ENCODE peak calls at places on chromosomes 12 and 14, in eight cellular contexts. N, S, C, U, T, D, J and L are unnamed samples.

GRCh38 chr12:131054345-131055092 is 100.8 kb downstream of the ADGRD1 start:
- DNase-seq in N (peak), S (no peak), C (no peak), U (no peak), T (peak), D (no peak), J (peak), L (no peak)

GRCh38 chr12:67667276-67668073 is 18.9 kb downstream of the DYRK2 start:
- DNase-seq in N (no peak), S (no peak), C (peak), U (peak), T (no peak), D (no peak), J (peak), L (no peak)

GRCh38 chr12:39846971-39847661 is 227.5 kb upstream of the ABCD2 start:
- DNase-seq in N (no peak), S (no peak), C (no peak), U (no peak), T (no peak), D (no peak), J (no peak), L (no peak)

GRCh38 chr12:24822121-24822899 is 126.6 kb downstream of the BCAT1 start:
- DNase-seq in N (no peak), S (no peak), C (no peak), U (no peak), T (no peak), D (no peak), J (no peak), L (no peak)

GRCh38 chr12:108770269-108770829 is 39.0 kb upstream of the CORO1C start:
- DNase-seq in N (no peak), S (peak), C (no peak), U (no peak), T (no peak), D (no peak), J (no peak), L (no peak)

GRCh38 chr12:27995406-27995805 is 22.9 kb upstream of the PTHLH start:
- DNase-seq in N (no peak), S (no peak), C (no peak), U (no peak), T (no peak), D (no peak), J (no peak), L (no peak)

GRCh38 chr14:44316647-44317432 is 190.2 kb downstream of the FSCB start:
- DNase-seq in N (no peak), S (no peak), C (no peak), U (no peak), T (no peak), D (peak), J (no peak), L (no peak)

GRCh38 chr14:52545584-52546317 is 6.6 kb downstream of the TXNDC16 start:
- DNase-seq in N (no peak), S (no peak), C (no peak), U (no peak), T (no peak), D (no peak), J (no peak), L (no peak)

GRCh38 chr14:95700221-95700976 is 13.5 kb downstream of the TCL1A start:
- DNase-seq in N (no peak), S (no peak), C (no peak), U (no peak), T (no peak), D (no peak), J (no peak), L (no peak)

GRCh38 chr12:63420206-63420644 is 248.1 kb downstream of the DPY19L2 start:
- DNase-seq in N (no peak), S (no peak), C (no peak), U (no peak), T (no peak), D (peak), J (no peak), L (no peak)

GRCh38 chr12:43758247-43758727 is 303 bp downstream of the PUS7L start:
- DNase-seq in N (no peak), S (no peak), C (no peak), U (no peak), T (no peak), D (no peak), J (peak), L (no peak)

GRCh38 chr12:124654666-124655316 is 87.4 kb upstream of the NCOR2 start:
- DNase-seq in N (no peak), S (peak), C (peak), U (peak), T (no peak), D (no peak), J (peak), L (no peak)

GRCh38 chr12:4962539-4963486 is 53.1 kb downstream of the KCNA1 start:
- DNase-seq in N (no peak), S (no peak), C (no peak), U (no peak), T (no peak), D (no peak), J (no peak), L (no peak)

GRCh38 chr14:57009585-57010515 is 199.6 kb upstream of the OTX2 start:
- DNase-seq in N (no peak), S (no peak), C (no peak), U (no peak), T (no peak), D (no peak), J (no peak), L (no peak)

GRCh38 chr14:50109342-50109741 is 7.0 kb downstream of the VCPKMT start:
- DNase-seq in N (no peak), S (no peak), C (no peak), U (no peak), T (no peak), D (peak), J (no peak), L (no peak)

GRCh38 chr14:42222924-42223471 is 616.3 kb downstream of the LRFN5 start:
- DNase-seq in N (no peak), S (no peak), C (peak), U (no peak), T (no peak), D (peak), J (no peak), L (no peak)

GRCh38 chr14:68932686-68933085 is 46.4 kb downstream of the ACTN1 start:
- DNase-seq in N (no peak), S (no peak), C (no peak), U (no peak), T (no peak), D (no peak), J (no peak), L (no peak)

GRCh38 chr12:124740691-124741137 is 123.0 kb downstream of the SCARB1 start:
- DNase-seq in N (no peak), S (no peak), C (no peak), U (no peak), T (no peak), D (peak), J (peak), L (no peak)

GRCh38 chr12:9118161-9118560 is 2.4 kb upstream of the A2M start:
- DNase-seq in N (no peak), S (no peak), C (peak), U (no peak), T (no peak), D (no peak), J (no peak), L (no peak)

GRCh38 chr14:58332514-58332913 is 34.2 kb downstream of the ARID4A start:
- DNase-seq in N (no peak), S (no peak), C (no peak), U (no peak), T (no peak), D (no peak), J (no peak), L (no peak)

GRCh38 chr12:120698677-120699076 is 11.6 kb upstream of the UNC119B start:
- DNase-seq in N (no peak), S (no peak), C (no peak), U (no peak), T (no peak), D (no peak), J (no peak), L (no peak)

GRCh38 chr12:15209782-15210181 is 11.4 kb downstream of the RERG start:
- DNase-seq in N (no peak), S (no peak), C (no peak), U (no peak), T (no peak), D (peak), J (no peak), L (no peak)

GRCh38 chr12:60394680-60395079 is 798.9 kb downstream of the SLC16A7 start:
- DNase-seq in N (no peak), S (no peak), C (no peak), U (no peak), T (no peak), D (no peak), J (no peak), L (no peak)

GRCh38 chr12:106291342-106291741 is 11.2 kb upstream of the TCP11L2 start:
- DNase-seq in N (no peak), S (no peak), C (no peak), U (no peak), T (no peak), D (no peak), J (no peak), L (no peak)

GRCh38 chr14:97369901-97370300 is 572.7 kb downstream of the VRK1 start:
- DNase-seq in N (no peak), S (no peak), C (no peak), U (no peak), T (no peak), D (no peak), J (no peak), L (no peak)

GRCh38 chr12:62248873-62249272 is 11.3 kb upstream of the USP15 start:
- DNase-seq in N (no peak), S (no peak), C (no peak), U (no peak), T (no peak), D (no peak), J (no peak), L (no peak)

GRCh38 chr12:69880566-69880965 is 55.5 kb downstream of the MYRFL start:
- DNase-seq in N (no peak), S (no peak), C (no peak), U (no peak), T (no peak), D (peak), J (no peak), L (no peak)

GRCh38 chr12:1594045-1594294 is 411 bp downstream of the FBXL14 start:
- DNase-seq in N (no peak), S (no peak), C (no peak), U (no peak), T (no peak), D (peak), J (peak), L (no peak)

GRCh38 chr12:1595026-1595561 is 713 bp upstream of the FBXL14 start:
- DNase-seq in N (no peak), S (no peak), C (peak), U (no peak), T (no peak), D (no peak), J (peak), L (no peak)

GRCh38 chr12:1593232-1594044 is 943 bp downstream of the FBXL14 start:
- DNase-seq in N (no peak), S (peak), C (no peak), U (peak), T (peak), D (peak), J (peak), L (no peak)

GRCh38 chr12:1595690-1596347 is 1.4 kb upstream of the FBXL14 start:
- DNase-seq in N (no peak), S (no peak), C (no peak), U (no peak), T (no peak), D (no peak), J (no peak), L (no peak)

DNA sequence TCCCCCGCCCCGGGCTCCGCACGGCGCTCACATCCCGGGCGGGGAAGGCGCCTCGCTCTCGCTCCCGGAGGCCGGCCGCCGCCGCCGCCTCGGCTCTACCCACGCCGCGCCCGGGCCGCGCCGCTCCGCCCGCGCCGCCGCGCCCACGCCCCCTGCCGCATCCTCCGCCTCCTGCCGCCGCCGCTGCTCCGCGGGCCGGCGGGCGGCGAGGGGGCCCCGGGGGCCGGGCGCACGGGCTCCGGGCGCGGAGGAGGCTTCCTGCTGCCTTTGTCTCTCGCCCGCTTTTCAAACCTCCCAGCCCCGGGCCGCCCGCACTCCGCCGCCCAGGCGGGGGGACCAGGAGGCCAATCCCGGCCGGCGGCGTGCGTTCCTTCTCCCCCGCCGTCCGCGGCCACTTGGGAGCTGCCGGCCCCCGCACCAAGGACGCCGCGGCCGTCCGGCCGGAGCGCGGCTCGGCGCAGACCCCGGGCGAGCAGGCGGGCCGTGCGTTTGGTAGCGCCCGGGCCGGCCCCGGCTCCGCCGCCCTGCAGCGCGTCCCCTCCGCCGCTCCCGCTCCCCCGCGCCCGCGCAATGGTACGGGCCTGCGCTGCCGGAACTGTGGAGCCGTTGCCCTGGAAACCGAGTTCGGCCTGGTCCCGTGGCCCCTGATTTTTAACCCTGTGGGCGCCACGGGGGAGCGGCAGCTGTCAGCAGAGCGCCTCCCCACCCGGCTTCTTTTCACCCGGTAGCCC is at the start of gene FBXL14:
- DNase-seq in N (peak), S (peak), C (peak), U (peak), T (peak), D (peak), J (peak), L (peak)
- TF ChIP-seq POLR2A in N (no peak), S (peak), C (peak), U (peak), T (peak), D (peak), J (no peak), L (peak)

DNA sequence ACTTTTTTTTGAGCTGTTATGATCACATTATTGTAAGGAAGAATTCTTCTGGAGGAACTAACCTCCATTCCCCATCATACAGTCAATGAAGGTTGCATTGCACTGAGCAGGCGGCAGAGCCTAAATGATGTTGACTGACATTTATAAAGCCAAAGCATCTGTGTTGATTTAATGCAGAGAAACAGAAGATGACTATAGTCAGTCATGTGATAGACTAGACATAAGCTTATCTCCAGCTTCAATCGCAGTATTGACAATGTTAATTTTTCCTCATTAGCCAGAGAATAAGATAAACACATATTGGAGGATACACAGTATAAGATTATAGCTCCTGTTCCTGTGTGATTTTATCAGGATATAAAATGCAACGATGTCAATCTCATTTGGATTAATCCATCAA is 82.0 kb downstream of the PRICKLE1 start:
- DNase-seq in N (no peak), S (no peak), C (no peak), U (no peak), T (no peak), D (no peak), J (no peak), L (no peak)
- H3K27ac ChIP-seq in N (no peak), S (no peak), C (no peak), U (no peak), T (no peak), D (no peak), J (no peak), L (no peak)

DNA sequence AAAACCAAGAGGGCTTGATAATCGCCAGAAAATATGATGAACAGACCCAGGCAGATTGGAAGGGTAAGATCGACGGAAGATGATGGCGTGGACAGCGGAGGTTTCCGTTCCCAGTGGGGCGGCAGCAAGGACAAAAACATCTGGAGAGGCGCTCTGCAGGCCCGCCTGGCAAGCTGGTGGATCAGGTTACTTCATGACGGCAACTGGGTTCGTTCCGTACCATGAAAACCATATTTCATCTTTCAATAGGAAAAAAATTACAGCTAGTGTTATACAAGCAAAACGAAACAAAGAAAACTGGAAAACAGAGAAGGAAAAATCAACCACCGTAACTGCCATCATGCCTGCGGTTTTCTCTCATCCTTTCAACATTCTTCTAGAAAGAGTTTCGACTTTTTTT is 210.6 kb downstream of the FOXN3 start:
- DNase-seq in N (no peak), S (no peak), C (no peak), U (no peak), T (no peak), D (no peak), J (no peak), L (no peak)
- H3K4me3 ChIP-seq in N (no peak), S (no peak), C (no peak), U (no peak), T (no peak), D (no peak), J (no peak), L (no peak)

DNA sequence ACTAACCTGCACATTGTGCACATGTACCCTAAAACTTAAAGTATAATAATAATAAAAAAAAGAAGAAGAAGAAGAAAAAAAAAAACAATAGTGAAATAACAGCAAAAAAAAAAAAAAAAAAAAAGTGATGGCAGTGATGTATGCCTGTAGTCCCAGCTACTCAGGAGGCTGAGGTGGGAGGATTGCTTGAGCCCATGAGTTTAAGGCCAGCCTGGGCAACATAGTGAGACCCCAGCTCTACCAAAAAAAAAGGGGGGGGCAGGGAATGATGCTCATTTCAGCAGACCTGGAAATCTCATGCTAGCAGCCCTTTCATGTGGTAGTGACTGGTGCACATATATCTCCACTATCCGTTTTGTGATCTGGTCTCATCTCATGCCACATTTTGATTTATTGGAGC is 20.8 kb downstream of the TRAFD1 start:
- DNase-seq in N (no peak), S (no peak), C (no peak), U (no peak), T (no peak), D (no peak), J (no peak), L (no peak)
- TF ChIP-seq POLR2A in N (no peak), S (no peak), C (no peak), U (no peak), T (no peak), D (no peak), J (no peak), L (no peak)

GRCh38 chr14:61545716-61546455 is 149.4 kb upstream of the HIF1A start:
- DNase-seq in N (no peak), S (no peak), C (no peak), U (no peak), T (no peak), D (no peak), J (no peak), L (no peak)
- H3K27ac ChIP-seq in N (peak), S (peak), C (no peak), U (no peak), T (no peak), D (peak), J (peak), L (peak)

GRCh38 chr12:65827827-65828231 is 3.5 kb downstream of the HMGA2 start:
- DNase-seq in N (no peak), S (no peak), C (no peak), U (no peak), T (no peak), D (no peak), J (no peak), L (no peak)
- H3K4me3 ChIP-seq in N (no peak), S (no peak), C (no peak), U (no peak), T (no peak), D (no peak), J (no peak), L (no peak)